ENCODE peak calls at places on chromosomes 11 and 22, in six cellular contexts. F is iris pigment epithelial cell; A is IMR-90; O is CD4-positive, CD25-positive, alpha-beta regulatory T cell; M is amygdala; I is activated CD4-positive, alpha-beta T cell treated with anti-CD3 and anti-CD28 coated beads, Interleukin-2, amount 50 U/mL, for 4 hours. H is an unnamed sample.

GRCh38 chr11:12239396-12240298 is 129.3 kb downstream of the MICAL2 start:
- DNase-seq in F (no peak), A (peak), O (no peak), M (no peak), I (no peak), H (no peak)

GRCh38 chr11:8693555-8693954 is 11.0 kb downstream of the RPL27A start:
- DNase-seq in F (no peak), A (no peak), O (no peak), M (no peak), I (no peak), H (no peak)

GRCh38 chr22:44410396-44411056 is 87.5 kb downstream of the RTL6 start:
- DNase-seq in F (no peak), A (no peak), O (no peak), M (no peak), I (no peak), H (peak)

GRCh38 chr11:117465236-117465997 is 137.8 kb downstream of the CEP164 start:
- DNase-seq in F (no peak), A (no peak), O (no peak), M (no peak), I (no peak), H (no peak)

GRCh38 chr11:23288001-23288783 is 427.9 kb upstream of the CCDC179 start:
- DNase-seq in F (peak), A (peak), O (no peak), M (no peak), I (no peak), H (no peak)

GRCh38 chr22:27242917-27243589 is 558.5 kb downstream of the MN1 start:
- DNase-seq in F (no peak), A (no peak), O (no peak), M (no peak), I (no peak), H (no peak)

GRCh38 chr11:115458877-115459276 is 45.3 kb downstream of the CADM1 start:
- DNase-seq in F (no peak), A (peak), O (no peak), M (no peak), I (no peak), H (no peak)

GRCh38 chr22:48097723-48098122 is 1335.3 kb downstream of the TBC1D22A start:
- DNase-seq in F (no peak), A (no peak), O (no peak), M (no peak), I (no peak), H (no peak)

GRCh38 chr11:78420796-78421209 is 3.2 kb upstream of the GAB2 start:
- DNase-seq in F (peak), A (peak), O (no peak), M (no peak), I (peak), H (no peak)

GRCh38 chr11:38900156-38900679 is 2302.2 kb upstream of the RAG2 start:
- DNase-seq in F (no peak), A (no peak), O (no peak), M (no peak), I (no peak), H (no peak)

GRCh38 chr11:61893981-61894380 is 2.6 kb upstream of the FADS3 start:
- DNase-seq in F (peak), A (peak), O (no peak), M (no peak), I (no peak), H (no peak)

GRCh38 chr11:31557991-31558390 is 48.4 kb downstream of the ELP4 start:
- DNase-seq in F (peak), A (peak), O (no peak), M (no peak), I (no peak), H (no peak)

GRCh38 chr11:45677811-45678515 is 12.5 kb upstream of the CHST1 start:
- DNase-seq in F (no peak), A (no peak), O (no peak), M (no peak), I (no peak), H (no peak)

GRCh38 chr22:26894766-26895485 is 237.5 kb downstream of the MIAT start:
- DNase-seq in F (peak), A (peak), O (no peak), M (no peak), I (no peak), H (no peak)

GRCh38 chr11:47332791-47333525 is 19.5 kb downstream of the MYBPC3 start:
- DNase-seq in F (no peak), A (no peak), O (no peak), M (no peak), I (no peak), H (no peak)

GRCh38 chr22:29907753-29908515 is 25.0 kb downstream of the MTMR3 start:
- DNase-seq in F (peak), A (peak), O (no peak), M (no peak), I (peak), H (peak)

GRCh38 chr11:46381046-46381835 is at the start of gene MDK:
- DNase-seq in F (no peak), A (no peak), O (no peak), M (no peak), I (no peak), H (peak)

GRCh38 chr11:80388536-80388935 is 947.7 kb upstream of the TENM4 start:
- DNase-seq in F (no peak), A (no peak), O (no peak), M (no peak), I (no peak), H (no peak)

GRCh38 chr22:24580276-24580675 is 12.6 kb downstream of the LRRC75B start:
- DNase-seq in F (peak), A (peak), O (no peak), M (no peak), I (no peak), H (no peak)

GRCh38 chr11:130315354-130315970 is 745 bp upstream of the ZBTB44 start:
- DNase-seq in F (no peak), A (no peak), O (peak), M (peak), I (peak), H (no peak)

H was measured in dorsolateral prefrontal cortex.